ENCODE peak calls at places on chromosome 2, in five cellular contexts. Q is upper lobe of right lung, T is heart right ventricle, J is A549, Z is iPS DF 6.9. A is an unnamed sample.

GRCh38 chr2:197838036-197838435 is 33.6 kb downstream of the PLCL1 start:
- DNase-seq in Q (no peak), T (no peak), J (no peak), Z (no peak), A (no peak)

GRCh38 chr2:25885933-25886332 is 7.6 kb upstream of the ASXL2 start:
- DNase-seq in Q (no peak), T (no peak), J (peak; percentile 78), Z (no peak), A (no peak)

GRCh38 chr2:20106746-20107145 is 55.3 kb upstream of the LAPTM4A start:
- DNase-seq in Q (peak; percentile 78), T (peak; percentile 59), J (no peak), Z (peak; percentile 33), A (no peak)

GRCh38 chr2:157931542-157931941 is 55.4 kb upstream of the ACVR1 start:
- DNase-seq in Q (no peak), T (no peak), J (no peak), Z (no peak), A (no peak)

GRCh38 chr2:224958466-224958857 is 83.8 kb downstream of the DOCK10 start:
- DNase-seq in Q (no peak), T (no peak), J (no peak), Z (no peak), A (no peak)

GRCh38 chr2:55048514-55048924 is 1.7 kb downstream of the RTN4 start:
- DNase-seq in Q (no peak), T (no peak), J (peak; percentile 71), Z (no peak), A (no peak)

GRCh38 chr2:47223980-47224379 is 68.9 kb upstream of the STPG4 start:
- DNase-seq in Q (no peak), T (no peak), J (no peak), Z (no peak), A (no peak)

GRCh38 chr2:48419884-48420511 is 110.0 kb upstream of the STON1 start:
- DNase-seq in Q (no peak), T (no peak), J (no peak), Z (no peak), A (no peak)

GRCh38 chr2:55026202-55026601 is 24.0 kb downstream of the RTN4 start:
- DNase-seq in Q (no peak), T (no peak), J (no peak), Z (no peak), A (no peak)

GRCh38 chr2:44268259-44268649 is 7.0 kb upstream of the SLC3A1 start:
- DNase-seq in Q (no peak), T (no peak), J (peak; percentile 68), Z (no peak), A (no peak)

GRCh38 chr2:67108231-67108630 is 288.9 kb upstream of the ETAA1 start:
- DNase-seq in Q (no peak), T (no peak), J (no peak), Z (no peak), A (no peak)

GRCh38 chr2:71933467-71934319 is 214.0 kb downstream of the CYP26B1 start:
- DNase-seq in Q (peak; percentile 46), T (no peak), J (peak; percentile 69), Z (no peak), A (no peak)

GRCh38 chr2:121485039-121485438 is 45.6 kb upstream of the RNU4ATAC start:
- DNase-seq in Q (no peak), T (no peak), J (no peak), Z (no peak), A (no peak)

GRCh38 chr2:21175895-21176646 is 52.3 kb downstream of the TDRD15 start:
- DNase-seq in Q (no peak), T (no peak), J (no peak), Z (no peak), A (no peak)

GRCh38 chr2:218691234-218691633 is 19.3 kb downstream of the STK36 start:
- DNase-seq in Q (no peak), T (no peak), J (no peak), Z (no peak), A (no peak)

GRCh38 chr2:23745726-23746105 is 181.2 kb downstream of the ATAD2B start:
- DNase-seq in Q (no peak), T (no peak), J (peak; percentile 9), Z (no peak), A (no peak)

GRCh38 chr2:138373993-138374408 is 127.6 kb upstream of the SPOPL start:
- DNase-seq in Q (no peak), T (no peak), J (peak; percentile 49), Z (peak; percentile 27), A (no peak)

GRCh38 chr2:109434351-109434750 is 179.4 kb downstream of the SEPTIN10 start:
- DNase-seq in Q (peak; percentile 43), T (no peak), J (no peak), Z (no peak), A (peak; percentile 18)

GRCh38 chr2:240463866-240464481 is 28.5 kb downstream of the GPC1 start:
- DNase-seq in Q (no peak), T (peak; percentile 5), J (no peak), Z (no peak), A (peak; percentile 20)

GRCh38 chr2:39871291-39871761 is 92.3 kb upstream of the THUMPD2 start:
- DNase-seq in Q (no peak), T (no peak), J (no peak), Z (no peak), A (peak; percentile 84)

GRCh38 chr2:144518744-144519596 is 949 bp downstream of the ZEB2 start:
- DNase-seq in Q (no peak), T (no peak), J (no peak), Z (no peak), A (no peak)

GRCh38 chr2:223722226-223722625 is 115.2 kb downstream of the AP1S3 start:
- DNase-seq in Q (no peak), T (no peak), J (no peak), Z (no peak), A (no peak)

GRCh38 chr2:69082430-69082997 is 69.5 kb downstream of the ANTXR1 start:
- DNase-seq in Q (no peak), T (peak; percentile 32), J (peak; percentile 97), Z (no peak), A (no peak)

GRCh38 chr2:230932556-230933511 is 7.8 kb upstream of the GPR55 start:
- DNase-seq in Q (no peak), T (peak; percentile 67), J (no peak), Z (no peak), A (peak; percentile 36)

GRCh38 chr2:226673314-226673723 is 126.3 kb downstream of the IRS1 start:
- DNase-seq in Q (no peak), T (no peak), J (peak; percentile 65), Z (no peak), A (no peak)

GRCh38 chr2:43097650-43098049 is 128.8 kb downstream of the ZFP36L2 start:
- DNase-seq in Q (no peak), T (no peak), J (no peak), Z (no peak), A (no peak)

GRCh38 chr2:46701152-46701551 is 214.5 kb downstream of the MCFD2 start:
- DNase-seq in Q (no peak), T (no peak), J (no peak), Z (no peak), A (no peak)

GRCh38 chr2:3805120-3805519 is 101.7 kb downstream of the DCDC2C start:
- DNase-seq in Q (no peak), T (no peak), J (peak; percentile 54), Z (peak; percentile 45), A (no peak)

GRCh38 chr2:146388757-146389156 is 1456.1 kb upstream of the ACVR2A start:
- DNase-seq in Q (no peak), T (no peak), J (no peak), Z (no peak), A (no peak)

GRCh38 chr2:135490381-135490780 is 40.6 kb downstream of the ZRANB3 start:
- DNase-seq in Q (no peak), T (no peak), J (no peak), Z (no peak), A (no peak)

GRCh38 chr2:27856386-27856785 is 33.8 kb downstream of the RBKS start:
- DNase-seq in Q (no peak), T (no peak), J (no peak), Z (no peak), A (no peak)

GRCh38 chr2:6879011-6879410 is 1.4 kb downstream of the RSAD2 start:
- DNase-seq in Q (no peak), T (no peak), J (no peak), Z (no peak), A (no peak)

GRCh38 chr2:70954886-70955285 is 19.2 kb downstream of the ATP6V1B1 start:
- DNase-seq in Q (peak; percentile 33), T (no peak), J (no peak), Z (no peak), A (no peak)

GRCh38 chr2:170554278-170554955 is 160.7 kb upstream of the SP5 start:
- DNase-seq in Q (no peak), T (peak; percentile 13), J (no peak), Z (no peak), A (no peak)
- H3K4me3 ChIP-seq in Q (no peak overlapping the region), T (no peak overlapping the region), J (no peak overlapping the region), Z (no peak overlapping the region), A (no peak overlapping the region)

DNA sequence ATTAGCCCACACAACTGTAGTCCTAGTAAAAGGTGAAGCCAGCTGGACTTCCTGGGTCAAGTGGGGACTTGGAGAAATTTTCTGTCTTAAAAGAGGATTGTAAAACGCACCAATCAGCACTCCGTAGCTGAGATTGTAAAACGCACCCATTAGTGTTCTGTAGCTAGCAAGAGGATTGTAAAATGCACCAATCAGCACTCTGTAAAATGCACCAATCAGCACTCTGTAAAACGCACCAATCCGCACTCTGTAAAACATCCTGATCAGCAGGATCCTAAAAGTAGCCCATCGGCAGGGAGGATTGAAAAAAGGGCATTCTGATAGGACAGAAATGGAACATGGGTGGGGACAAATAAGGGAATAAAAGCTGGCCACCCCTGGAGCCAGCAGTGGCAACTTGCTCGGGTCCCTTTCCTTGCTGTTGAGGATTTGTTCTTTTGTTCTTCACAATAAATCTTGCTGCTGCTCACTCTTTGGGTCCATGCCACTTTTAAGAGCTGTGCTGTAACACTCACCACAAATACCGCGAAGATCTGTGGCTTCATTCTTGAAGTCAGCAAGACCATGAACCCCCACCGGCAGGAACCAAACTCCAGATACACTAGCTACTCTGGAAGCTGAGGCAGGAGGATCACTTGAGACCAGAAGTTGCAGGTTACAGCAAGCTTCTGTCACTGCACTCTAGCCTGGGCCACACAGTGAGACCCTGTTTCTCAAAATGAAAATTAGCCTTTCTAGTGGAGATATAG is 102.6 kb downstream of the HS6ST1 start:
- DNase-seq in Q (no peak), T (no peak), J (no peak), Z (no peak), A (no peak)
- H3K27ac ChIP-seq in Q (no peak overlapping the region), T (no peak overlapping the region), J (no peak overlapping the region), Z (no peak overlapping the region), A (no peak overlapping the region)

GRCh38 chr2:58107803-58108710 is 61.5 kb downstream of the VRK2 start:
- DNase-seq in Q (no peak), T (no peak), J (peak; percentile 96), Z (no peak), A (no peak)
- H3K4me3 ChIP-seq in Q (no peak overlapping the region), T (no peak overlapping the region), J (peak overlapping the region; percentile 8), Z (no peak overlapping the region), A (peak overlapping the region; percentile 30)

GRCh38 chr2:239122711-239123110 is 274.8 kb downstream of the TWIST2 start:
- DNase-seq in Q (no peak), T (peak; percentile 3), J (no peak), Z (no peak), A (no peak)

GRCh38 chr2:239128706-239129105 is 272.1 kb downstream of the HDAC4 start:
- DNase-seq in Q (no peak), T (no peak), J (no peak), Z (no peak), A (no peak)

GRCh38 chr2:239127513-239127912 is 273.3 kb downstream of the HDAC4 start:
- DNase-seq in Q (no peak), T (peak; percentile 22), J (no peak), Z (no peak), A (no peak)

GRCh38 chr2:239124152-239124899 is 276.4 kb downstream of the TWIST2 start:
- DNase-seq in Q (no peak), T (no peak), J (no peak), Z (no peak), A (peak; percentile 73)

GRCh38 chr2:239125726-239126675 is 274.8 kb downstream of the HDAC4 start:
- DNase-seq in Q (no peak), T (no peak), J (no peak), Z (no peak), A (no peak)
- H3K27ac ChIP-seq in Q (no peak overlapping the region), T (no peak overlapping the region), J (no peak overlapping the region), Z (no peak overlapping the region), A (peak overlapping the region; percentile 65)

A was measured in dorsolateral prefrontal cortex.